ENCODE peak calls at places on chromosomes 13 and 19, in nine cellular contexts. E is KBM-7; G is neural progenitor cell; Y is CD8-positive, alpha-beta memory T cell; R is tibial nerve; J is right lobe of liver; T is mucosa of descending colon; X is NCI-H345; U is fibroblast of mammary gland. F is an unnamed sample.

GRCh38 chr19:48480151-48480475 is 10.9 kb downstream of the CYTH2 start:
- DNase-seq in E (no peak), G (no peak), X (no peak), U (peak), R (peak), T (peak), Y (no peak), J (no peak), F (no peak)

GRCh38 chr19:40400521-40400920 is 10.5 kb upstream of the HIPK4 start:
- DNase-seq in G (no peak), U (peak), X (no peak), J (no peak), R (no peak), T (no peak), E (no peak), Y (no peak), F (no peak)

GRCh38 chr19:55625004-55625326 is 599 bp upstream of the ZNF784 start:
- DNase-seq in R (no peak), T (no peak), G (no peak), U (no peak), X (no peak), Y (no peak), E (no peak), J (no peak), F (no peak)

GRCh38 chr13:89307278-89307677 is 1636.1 kb downstream of the SLITRK5 start:
- DNase-seq in U (no peak), R (no peak), X (no peak), Y (no peak), T (no peak), E (no peak), G (no peak), J (no peak), F (no peak)

GRCh38 chr19:42051166-42052115 is 18.6 kb downstream of the GRIK5 start:
- DNase-seq in U (peak), T (no peak), X (peak), J (no peak), Y (no peak), G (no peak), E (no peak), R (no peak), F (no peak)

GRCh38 chr19:29837448-29837961 is 25.7 kb downstream of the CCNE1 start:
- DNase-seq in Y (no peak), U (no peak), T (no peak), X (no peak), J (no peak), E (no peak), R (no peak), G (no peak), F (peak)

GRCh38 chr13:88248393-88248792 is 577.2 kb downstream of the SLITRK5 start:
- DNase-seq in G (peak), Y (no peak), X (peak), J (no peak), U (no peak), E (no peak), R (no peak), T (no peak), F (no peak)

GRCh38 chr19:10565028-10565566 is 713 bp downstream of the KRI1 start:
- DNase-seq in J (peak), R (no peak), G (peak), E (peak), T (no peak), U (peak), Y (peak), X (peak), F (no peak)

GRCh38 chr13:24148414-24149305 is 11.9 kb upstream of the SPATA13 start:
- DNase-seq in R (no peak), E (no peak), Y (no peak), G (no peak), X (no peak), J (no peak), T (no peak), U (peak), F (no peak)

GRCh38 chr19:5261151-5261890 is 79.3 kb downstream of the PTPRS start:
- DNase-seq in X (no peak), T (no peak), U (no peak), J (no peak), E (no peak), G (no peak), Y (no peak), R (no peak), F (no peak)

GRCh38 chr19:49333426-49334288 is 1.5 kb upstream of the CD37 start:
- DNase-seq in Y (peak), R (no peak), U (peak), X (no peak), T (peak), E (peak), G (no peak), J (peak), F (peak)

GRCh38 chr13:32211788-32212187 is 103.4 kb downstream of the ZAR1L start:
- DNase-seq in J (no peak), T (no peak), G (no peak), X (no peak), Y (no peak), R (no peak), E (no peak), U (peak), F (no peak)

GRCh38 chr13:38635030-38635429 is 51.8 kb upstream of the FREM2 start:
- DNase-seq in X (no peak), E (no peak), R (no peak), Y (no peak), T (no peak), J (no peak), G (peak), U (no peak), F (no peak)

GRCh38 chr19:41001243-41001971 is 10.3 kb downstream of the CYP2B6 start:
- DNase-seq in U (no peak), G (peak), R (no peak), T (no peak), Y (no peak), X (no peak), E (peak), J (no peak), F (no peak)

GRCh38 chr19:48113190-48113917 is 2.7 kb upstream of the PLA2G4C start:
- DNase-seq in J (no peak), Y (no peak), G (no peak), X (no peak), U (no peak), R (no peak), T (no peak), E (no peak), F (no peak)

GRCh38 chr13:57748096-57748495 is 116.6 kb downstream of the PCDH17 start:
- DNase-seq in J (no peak), Y (no peak), T (no peak), X (no peak), R (no peak), E (no peak), U (no peak), G (no peak), F (no peak)

GRCh38 chr19:38793186-38793585 is 4.2 kb downstream of the LGALS7B start:
- DNase-seq in E (no peak), T (no peak), R (no peak), Y (no peak), G (no peak), X (peak), U (peak), J (no peak), F (no peak)

GRCh38 chr13:28611654-28612131 is 47.2 kb upstream of the POMP start:
- DNase-seq in J (no peak), E (peak), R (no peak), G (no peak), X (no peak), T (no peak), Y (no peak), U (no peak), F (no peak)

F was measured in suprapubic skin.